ENCODE peak calls at places on chromosomes 4 and X, in ten cellular contexts. C is cardiac fibroblast; S is HEK293T; Y is natural killer cell treated with Interleukin-12 subunit alpha and Interleukin-12 subunit beta and Interleukin-15 and Interleukin-18, amount 100 ng/mL, for 72 hours; K is activated gamma-delta T cell treated with anti-CD3 and anti-CD28 coated beads, Interleukin-2, amount 50 U/mL, for 16 hours; P is HS-5; M is EH; F is T-cell; G is fibroblast of the aortic adventitia; Q is DND-41. H is an unnamed sample.
A peak's percentile ranks its signal among the peaks of the same experiment; 100 is the strongest.

GRCh38 chrX:119010491-119010890 is 36.1 kb downstream of the LONRF3 start:
- DNase-seq in P (no peak), G (no peak), Q (no peak), C (no peak), S (no peak), F (no peak), Y (no peak), K (no peak), M (no peak), H (no peak)

GRCh38 chr4:2511645-2512131 is 24.8 kb upstream of the FAM193A start:
- DNase-seq in C (no peak), M (no peak), S (no peak), G (no peak), P (no peak), Y (no peak), Q (no peak), K (no peak), F (no peak), H (no peak)

GRCh38 chr4:187020681-187021080 is 297.0 kb upstream of the FAT1 start:
- DNase-seq in K (no peak), M (no peak), Q (no peak), P (no peak), S (no peak), G (no peak), F (no peak), C (no peak), Y (no peak), H (no peak)

GRCh38 chr4:113327513-113327912 is 278.1 kb downstream of the ANK2 start:
- DNase-seq in P (no peak), K (no peak), F (no peak), M (peak; percentile 10), S (no peak), C (peak; percentile 37), G (peak; percentile 14), Q (no peak), Y (no peak), H (peak; percentile 94)

GRCh38 chrX:7132335-7133035 is 15.0 kb upstream of the STS start:
- DNase-seq in Q (peak; percentile 37), M (peak; percentile 87), F (no peak), P (peak; percentile 51), K (no peak), C (peak; percentile 82), G (peak; percentile 88), S (peak; percentile 6), Y (no peak), H (peak; percentile 63)

GRCh38 chr4:38609614-38610013 is 54.4 kb upstream of the KLF3 start:
- DNase-seq in M (no peak), K (no peak), S (no peak), P (no peak), F (no peak), C (no peak), G (no peak), Y (no peak), Q (no peak), H (no peak)

GRCh38 chrX:25158635-25159034 is 142.9 kb upstream of the ARX start:
- DNase-seq in G (peak; percentile 25), M (no peak), C (no peak), S (no peak), Y (no peak), K (no peak), P (peak; percentile 38), Q (no peak), F (no peak), H (no peak)

GRCh38 chrX:2508648-2509335 is 8.0 kb upstream of the DHRSX start:
- DNase-seq in K (no peak), P (no peak), F (no peak), G (no peak), M (no peak), Q (no peak), C (no peak), Y (no peak), S (no peak), H (no peak)

GRCh38 chrX:71640002-71640401 is 21.7 kb upstream of the CXCR3 start:
- DNase-seq in F (no peak), G (no peak), M (no peak), Q (no peak), S (no peak), P (no peak), K (no peak), Y (no peak), C (no peak), H (no peak)

GRCh38 chrX:41785685-41786084 is 61.7 kb downstream of the GPR82 start:
- DNase-seq in M (peak; percentile 29), C (peak; percentile 42), K (no peak), S (no peak), Q (no peak), Y (no peak), G (no peak), F (no peak), P (peak; percentile 6), H (no peak)

GRCh38 chr4:106522839-106523238 is 154.3 kb upstream of the GIMD1 start:
- DNase-seq in P (no peak), C (peak; percentile 24), G (no peak), Y (no peak), F (no peak), M (no peak), Q (no peak), K (no peak), S (peak; percentile 12), H (no peak)

GRCh38 chrX:38694394-38694793 is 106.9 kb upstream of the MID1IP1 start:
- DNase-seq in K (no peak), P (no peak), F (no peak), G (no peak), M (no peak), Y (no peak), S (no peak), C (peak; percentile 41), Q (no peak), H (no peak)

GRCh38 chr4:34323549-34324325 is 1920.6 kb downstream of the ARAP2 start:
- DNase-seq in S (no peak), Q (no peak), C (peak; percentile 45), F (no peak), K (no peak), P (no peak), Y (no peak), G (peak; percentile 41), M (peak; percentile 21), H (peak; percentile 29)

GRCh38 chr4:7844247-7844991 is 95.2 kb downstream of the AFAP1 start:
- DNase-seq in Q (peak; percentile 58), F (peak; percentile 56), M (peak; percentile 98), S (peak; percentile 85), C (peak; percentile 99), Y (no peak), G (peak; percentile 99), K (peak; percentile 56), P (peak; percentile 97), H (peak; percentile 80)

GRCh38 chrX:151852294-151852693 is 60.4 kb upstream of the MAGEA4 start:
- DNase-seq in K (no peak), P (no peak), C (no peak), Y (no peak), S (no peak), Q (no peak), G (no peak), M (no peak), F (no peak), H (no peak)

GRCh38 chrX:1935805-1936204 is 320.9 kb downstream of the ASMT start:
- DNase-seq in F (no peak), Y (no peak), M (no peak), C (no peak), Q (no peak), K (no peak), P (no peak), G (no peak), S (no peak), H (no peak)

GRCh38 chrX:40107291-40108083 is 9.7 kb upstream of the BCOR start:
- DNase-seq in C (peak; percentile 37), S (peak; percentile 57), M (peak; percentile 63), F (no peak), P (no peak), Y (no peak), Q (no peak), G (no peak), K (no peak), H (peak; percentile 73)

GRCh38 chrX:44152867-44153266 is 179.7 kb upstream of the NDP start:
- DNase-seq in P (no peak), G (peak; percentile 42), M (no peak), Y (no peak), C (peak; percentile 50), F (no peak), K (no peak), Q (no peak), S (no peak), H (peak; percentile 0)

GRCh38 chrX:18354369-18355329 is at the start of gene SCML2:
- DNase-seq in C (peak; percentile 23), Y (no peak), Q (no peak), G (peak; percentile 35), P (no peak), M (peak; percentile 32), S (peak; percentile 42), F (peak; percentile 10), K (no peak), H (peak; percentile 33)

GRCh38 chr4:40594261-40595178 is 35.1 kb downstream of the RBM47 start:
- DNase-seq in M (peak; percentile 82), S (no peak), F (no peak), C (peak; percentile 81), K (no peak), Q (no peak), P (no peak), G (peak; percentile 92), Y (no peak), H (no peak)

GRCh38 chrX:69268637-69269036 is 103.4 kb upstream of the PJA1 start:
- DNase-seq in G (no peak), C (no peak), Q (no peak), M (no peak), S (no peak), P (no peak), K (no peak), F (no peak), Y (no peak), H (no peak)

GRCh38 chr4:20487446-20487845 is 212.8 kb upstream of the PACRGL start:
- DNase-seq in G (no peak), Y (no peak), C (no peak), S (no peak), F (no peak), Q (no peak), K (no peak), M (peak; percentile 87), P (no peak), H (no peak)

GRCh38 chr4:38007645-38008044 is 47.4 kb downstream of the PTTG2 start:
- DNase-seq in K (no peak), S (no peak), Y (no peak), Q (no peak), F (no peak), P (no peak), M (no peak), C (no peak), G (no peak), H (no peak)

GRCh38 chr4:95742179-95742578 is 97.7 kb upstream of the PDHA2 start:
- DNase-seq in Y (no peak), K (no peak), Q (no peak), F (no peak), C (no peak), P (no peak), M (no peak), S (no peak), G (no peak), H (no peak)

GRCh38 chr4:98601719-98602118 is 56.7 kb downstream of the TSPAN5 start:
- DNase-seq in C (peak; percentile 67), F (no peak), M (peak; percentile 48), Q (no peak), S (no peak), Y (no peak), K (no peak), P (no peak), G (no peak), H (no peak)

GRCh38 chrX:5916945-5917344 is 311.7 kb downstream of the NLGN4X start:
- DNase-seq in Y (no peak), C (no peak), M (no peak), G (no peak), P (no peak), S (no peak), K (no peak), Q (no peak), F (no peak), H (no peak)

GRCh38 chr4:159983080-159983479 is 880.2 kb downstream of the RAPGEF2 start:
- DNase-seq in F (no peak), M (no peak), K (no peak), P (peak; percentile 13), G (no peak), S (no peak), Q (no peak), C (no peak), Y (no peak), H (no peak)

GRCh38 chr4:45803994-45804393 is 319.9 kb downstream of the GABRG1 start:
- DNase-seq in F (no peak), M (no peak), K (no peak), C (no peak), G (no peak), Q (no peak), S (no peak), Y (no peak), P (no peak), H (no peak)

H was measured in mesenchymal stem cell.